ENCODE peak calls at places on chromosomes 11 and 22, in four cellular contexts. P is fibroblast of mammary gland, L is Caco-2, O is choroid plexus epithelial cell. D is an unnamed sample.

GRCh38 chr11:82043316-82043715 is 690.3 kb downstream of the FAM181B start:
- DNase-seq in P (no peak), L (no peak), O (peak; percentile 47), D (no peak)

GRCh38 chr11:72125956-72126355 is 9.6 kb upstream of the FOLR3 start:
- DNase-seq in P (no peak), L (no peak), O (no peak), D (no peak)

GRCh38 chr11:15412054-15412453 is 297.3 kb downstream of the INSC start:
- DNase-seq in P (no peak), L (no peak), O (no peak), D (no peak)

GRCh38 chr22:37905534-37906363 is at the start of gene MICALL1:
- DNase-seq in P (peak; percentile 75), L (peak; percentile 89), O (peak; percentile 73), D (peak; percentile 56)

GRCh38 chr11:61587541-61587941 is 6.7 kb upstream of the SYT7 start:
- DNase-seq in P (peak; percentile 35), L (peak; percentile 66), O (peak; percentile 26), D (peak; percentile 58)

GRCh38 chr11:4606231-4607015 is 1.6 kb downstream of the TRIM68 start:
- DNase-seq in P (peak; percentile 43), L (no peak), O (peak; percentile 49), D (peak; percentile 67)

GRCh38 chr11:1668911-1669473 is 28.0 kb upstream of the KRTAP5-6 start:
- DNase-seq in P (no peak), L (no peak), O (no peak), D (no peak)

GRCh38 chr11:69473520-69473894 is 8.0 kb upstream of the LINC01488 start:
- DNase-seq in P (no peak), L (no peak), O (no peak), D (no peak)

GRCh38 chr11:64081663-64082442 is 46.1 kb downstream of the FLRT1 start:
- DNase-seq in P (no peak), L (no peak), O (no peak), D (no peak)

DNA sequence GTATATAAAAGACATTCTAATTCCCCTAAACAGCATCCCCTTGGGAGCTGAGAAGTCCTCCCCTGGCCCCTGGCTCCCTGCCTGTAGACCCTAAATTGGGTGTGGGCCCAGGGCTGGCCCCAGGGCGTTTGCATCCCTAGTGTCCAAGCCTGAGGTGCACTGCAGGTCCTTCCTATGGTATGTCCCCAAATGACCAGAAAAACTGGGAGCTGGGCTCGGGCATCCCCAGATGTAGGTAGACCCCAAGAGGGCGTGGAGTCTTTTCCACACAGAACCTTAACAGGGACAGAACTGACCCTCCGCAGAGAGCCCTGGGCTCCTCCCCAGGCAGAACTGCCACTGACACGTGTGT is 782 bp upstream of the OSBPL5 start:
- DNase-seq in P (no peak), L (no peak), O (no peak), D (no peak)
- H3K4me3 ChIP-seq in P (no peak overlapping the region), L (no peak overlapping the region), O (no peak overlapping the region), D (no peak overlapping the region)

DNA sequence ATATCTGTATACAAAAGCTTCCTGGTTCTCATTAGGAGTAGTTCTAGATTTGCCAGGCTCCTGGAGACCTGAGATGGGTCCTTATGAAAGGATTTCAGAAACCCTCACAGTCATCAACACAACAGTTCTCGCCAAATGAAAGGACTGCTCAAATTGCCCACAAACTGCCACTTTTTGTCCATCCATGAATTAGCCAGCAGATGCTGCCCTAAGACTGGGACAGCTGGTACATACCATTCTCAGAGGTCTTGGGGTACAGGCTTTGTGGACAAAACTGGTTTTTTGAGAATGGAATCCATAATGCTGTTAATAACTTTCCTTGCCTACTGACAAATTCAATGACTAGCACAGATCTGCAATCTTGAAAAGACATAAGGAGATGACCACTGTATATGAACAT is 23.4 kb upstream of the BDNF start:
- DNase-seq in P (no peak), L (no peak), O (peak; percentile 39), D (no peak)
- TF ChIP-seq CTCF in P (no peak), L (no peak), O (peak; percentile 46), D (no peak)

GRCh38 chr11:62922653-62923371 is 1.6 kb upstream of the CHRM1 start:
- DNase-seq in P (peak; percentile 30), L (no peak), O (no peak), D (no peak)
- H3K4me3 ChIP-seq in P (no peak overlapping the region), L (no peak overlapping the region), O (no peak overlapping the region), D (no peak overlapping the region)

DNA sequence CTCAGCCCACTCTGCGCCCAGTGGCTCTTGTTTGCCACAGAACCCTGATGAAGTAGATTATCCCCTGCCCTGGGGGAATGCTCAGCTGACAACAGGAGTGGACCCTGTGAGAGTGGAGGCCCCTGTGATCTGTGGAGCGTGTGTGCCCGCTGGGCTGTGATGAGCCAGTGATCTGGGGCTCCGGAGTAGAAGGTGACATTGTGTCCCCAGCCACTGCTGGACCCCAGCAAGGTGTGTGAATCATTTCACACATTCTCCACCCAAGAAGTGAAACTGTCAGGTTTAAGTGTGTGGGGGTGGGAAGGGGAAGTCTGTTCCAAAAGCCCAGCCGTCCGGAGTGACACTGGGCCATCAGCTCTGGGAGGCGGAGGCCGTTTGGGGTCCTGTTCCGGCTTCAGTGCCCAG is 33.1 kb upstream of the GRAMD4 start:
- DNase-seq in P (no peak), L (no peak), O (no peak), D (no peak)
- TF ChIP-seq CTCF in P (no peak), L (no peak), O (no peak), D (no peak)

D was measured in fibroblast of the aortic adventitia.